ENCODE peak calls at places on chromosomes 3 and 15, in eight cellular contexts. T is mucosa of descending colon, H is astrocyte of the cerebellum, U is GM23248, O is A549, W is fibroblast of pulmonary artery, A is right lobe of liver, Q is breast epithelium. X is an unnamed sample.
A peak's percentile ranks its signal among the peaks of the same experiment; 100 is the strongest.

GRCh38 chr3:50221413-50222168 is 14.4 kb upstream of the GNAI2 start:
- DNase-seq in T (no peak), H (no peak), U (no peak), O (no peak), W (no peak), A (peak; percentile 79), Q (no peak), X (no peak)

GRCh38 chr3:170469151-170470062 is 50.7 kb downstream of the CLDN11 start:
- DNase-seq in T (no peak), H (no peak), U (peak; percentile 65), O (peak; percentile 33), W (no peak), A (no peak), Q (no peak), X (no peak)

GRCh38 chr3:153768559-153769469 is 352.4 kb upstream of the ARHGEF26 start:
- DNase-seq in T (peak; percentile 68), H (peak; percentile 36), U (peak; percentile 70), O (peak; percentile 69), W (peak; percentile 79), A (no peak), Q (no peak), X (peak; percentile 58)

GRCh38 chr3:115676336-115676735 is 53.0 kb downstream of the GAP43 start:
- DNase-seq in T (no peak), H (no peak), U (no peak), O (no peak), W (no peak), A (no peak), Q (no peak), X (no peak)

GRCh38 chr3:32276279-32276841 is 37.9 kb downstream of the CMTM8 start:
- DNase-seq in T (no peak), H (no peak), U (no peak), O (no peak), W (peak; percentile 78), A (no peak), Q (no peak), X (no peak)

GRCh38 chr15:63041402-63041977 is 1.1 kb upstream of the TPM1 start:
- DNase-seq in T (no peak), H (no peak), U (no peak), O (no peak), W (no peak), A (no peak), Q (no peak), X (no peak)

GRCh38 chr3:134627831-134628230 is 23.0 kb downstream of the KY start:
- DNase-seq in T (peak; percentile 18), H (no peak), U (peak; percentile 48), O (peak; percentile 55), W (peak; percentile 23), A (no peak), Q (no peak), X (no peak)

GRCh38 chr3:11690863-11691833 is 47.4 kb upstream of the VGLL4 start:
- DNase-seq in T (no peak), H (peak; percentile 19), U (peak; percentile 49), O (no peak), W (peak; percentile 44), A (peak; percentile 5), Q (no peak), X (no peak)

GRCh38 chr15:66570327-66570726 is 4.5 kb upstream of the LCTL start:
- DNase-seq in T (no peak), H (no peak), U (no peak), O (no peak), W (no peak), A (peak; percentile 38), Q (no peak), X (peak; percentile 29)

GRCh38 chr3:142269777-142270176 is 44.4 kb upstream of the GK5 start:
- DNase-seq in T (no peak), H (no peak), U (peak; percentile 13), O (no peak), W (no peak), A (no peak), Q (no peak), X (no peak)

GRCh38 chr3:94115482-94115881 is 52.6 kb downstream of the NSUN3 start:
- DNase-seq in T (no peak), H (peak; percentile 18), U (peak; percentile 48), O (peak; percentile 32), W (peak; percentile 62), A (no peak), Q (no peak), X (no peak)

GRCh38 chr3:62134061-62134496 is 239.3 kb downstream of the FEZF2 start:
- DNase-seq in T (peak; percentile 89), H (no peak), U (peak; percentile 27), O (no peak), W (peak; percentile 59), A (no peak), Q (no peak), X (no peak)

GRCh38 chr3:33911525-33912322 is 113.3 kb downstream of the PDCD6IP start:
- DNase-seq in T (no peak), H (no peak), U (peak; percentile 60), O (peak; percentile 41), W (peak; percentile 45), A (no peak), Q (no peak), X (no peak)

GRCh38 chr3:183502782-183503181 is 52.7 kb downstream of the KLHL6 start:
- DNase-seq in T (peak; percentile 36), H (no peak), U (peak; percentile 42), O (peak; percentile 14), W (peak; percentile 50), A (peak; percentile 53), Q (no peak), X (no peak)

GRCh38 chr3:14452676-14453367 is 50.4 kb downstream of the SLC6A6 start:
- DNase-seq in T (peak; percentile 85), H (peak; percentile 99), U (peak; percentile 96), O (peak; percentile 88), W (peak; percentile 99), A (peak; percentile 57), Q (peak; percentile 85), X (no peak)
- H3K4me3 ChIP-seq in T (no peak overlapping the region), H (no peak overlapping the region), U (peak overlapping the region; percentile 46), O (peak overlapping the region; percentile 32), W (peak overlapping the region; percentile 12), A (no peak overlapping the region), Q (peak overlapping the region; percentile 2), X (no peak overlapping the region)

GRCh38 chr3:43998374-43998840 is 243.3 kb upstream of the TOPAZ1 start:
- DNase-seq in T (no peak), H (no peak), U (peak; percentile 36), O (no peak), W (no peak), A (no peak), Q (no peak), X (no peak)

GRCh38 chr3:43996379-43997301 is 245.0 kb upstream of the TOPAZ1 start:
- DNase-seq in T (no peak), H (peak; percentile 5), U (peak; percentile 58), O (peak; percentile 78), W (peak; percentile 16), A (no peak), Q (no peak), X (peak; percentile 71)

GRCh38 chr3:43998841-43999805 is 242.6 kb upstream of the TOPAZ1 start:
- DNase-seq in T (no peak), H (no peak), U (peak; percentile 64), O (peak; percentile 86), W (peak; percentile 18), A (no peak), Q (no peak), X (peak; percentile 68)

GRCh38 chr3:43995929-43996378 is 245.7 kb upstream of the TOPAZ1 start:
- DNase-seq in T (no peak), H (no peak), U (peak; percentile 13), O (peak; percentile 52), W (no peak), A (no peak), Q (no peak), X (no peak)

DNA sequence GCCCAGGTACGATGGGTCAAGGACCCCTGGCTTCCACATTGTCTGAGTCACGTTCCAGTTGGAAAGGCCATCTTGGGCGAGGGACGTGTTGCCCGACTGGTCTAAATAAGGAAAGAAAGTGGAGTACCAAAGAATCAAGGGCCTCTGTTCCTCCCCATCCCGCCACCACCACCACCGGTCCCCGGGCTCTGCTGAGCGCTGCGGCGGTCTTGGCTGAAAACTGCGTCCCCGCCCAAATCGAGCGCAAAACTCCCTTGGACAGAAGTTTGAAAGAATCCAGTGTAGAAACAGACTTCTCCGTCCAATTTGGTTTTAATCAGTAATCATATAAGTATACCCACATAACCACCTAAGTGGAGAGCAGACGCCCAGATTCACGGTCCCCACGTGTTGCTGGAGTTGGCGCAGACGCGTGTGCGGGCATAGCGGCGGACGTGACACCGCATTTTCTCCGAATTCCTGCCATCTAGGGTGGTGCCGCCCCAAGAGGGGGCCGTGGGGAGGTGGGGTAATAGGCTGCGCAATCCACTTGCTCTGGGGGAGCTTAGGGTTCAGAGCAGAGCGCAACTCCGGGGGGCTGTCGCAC is 243.8 kb upstream of the TOPAZ1 start:
- DNase-seq in T (no peak), H (no peak), U (peak; percentile 23), O (peak; percentile 11), W (no peak), A (no peak), Q (no peak), X (no peak)
- H3K4me3 ChIP-seq in T (no peak overlapping the region), H (peak overlapping the region; percentile 8), U (peak overlapping the region; percentile 65), O (peak overlapping the region; percentile 83), W (no peak overlapping the region), A (no peak overlapping the region), Q (peak overlapping the region; percentile 75), X (peak overlapping the region; percentile 52)

GRCh38 chr15:74053941-74054529 is 28.3 kb downstream of the GOLGA6A start:
- DNase-seq in T (peak; percentile 77), H (no peak), U (peak; percentile 85), O (peak; percentile 56), W (peak; percentile 91), A (peak; percentile 70), Q (peak; percentile 77), X (peak; percentile 88)

GRCh38 chr15:74053497-74053896 is 28.9 kb downstream of the GOLGA6A start:
- DNase-seq in T (no peak), H (no peak), U (no peak), O (no peak), W (no peak), A (peak; percentile 25), Q (no peak), X (no peak)

GRCh38 chr15:74046275-74046674 is 36.1 kb downstream of the GOLGA6A start:
- DNase-seq in T (no peak), H (no peak), U (no peak), O (no peak), W (no peak), A (peak; percentile 29), Q (no peak), X (no peak)

GRCh38 chr15:74050127-74050526 is 32.2 kb downstream of the GOLGA6A start:
- DNase-seq in T (no peak), H (no peak), U (no peak), O (no peak), W (no peak), A (peak; percentile 33), Q (no peak), X (no peak)

GRCh38 chr15:74050835-74051234 is 31.5 kb downstream of the GOLGA6A start:
- DNase-seq in T (no peak), H (no peak), U (no peak), O (no peak), W (no peak), A (no peak), Q (no peak), X (no peak)
- H3K4me3 ChIP-seq in T (no peak overlapping the region), H (no peak overlapping the region), U (peak overlapping the region; percentile 44), O (no peak overlapping the region), W (no peak overlapping the region), A (no peak overlapping the region), Q (peak overlapping the region; percentile 10), X (no peak overlapping the region)

DNA sequence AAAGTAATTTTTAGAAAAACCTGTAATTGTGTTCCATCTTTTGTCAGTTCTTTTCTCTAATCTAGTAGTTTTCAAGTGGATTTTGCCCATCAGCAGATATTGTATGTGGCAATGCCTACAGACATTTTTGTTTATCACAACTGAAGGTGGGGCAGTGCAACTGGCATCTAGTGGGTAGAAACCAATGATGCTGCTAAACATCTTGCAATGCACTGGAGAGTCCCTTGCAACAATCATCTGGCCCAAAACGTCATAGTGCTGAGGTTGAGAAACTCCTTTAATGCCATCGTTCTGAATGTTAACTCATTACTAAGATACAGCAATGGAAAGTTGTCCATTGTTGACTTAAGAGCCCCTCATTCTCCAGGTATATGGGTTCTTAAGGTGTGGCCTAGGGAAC is 80.1 kb downstream of the BTD start:
- DNase-seq in T (no peak), H (no peak), U (peak; percentile 25), O (no peak), W (peak; percentile 10), A (no peak), Q (no peak), X (no peak)
- H3K4me3 ChIP-seq in T (no peak overlapping the region), H (no peak overlapping the region), U (no peak overlapping the region), O (no peak overlapping the region), W (no peak overlapping the region), A (no peak overlapping the region), Q (no peak overlapping the region), X (no peak overlapping the region)

X was measured in upper lobe of right lung.